ENCODE peak calls at places on chromosome 13, in six cellular contexts. H is kidney tubule cell; O is stimulated activated CD4-positive, alpha-beta T cell treated with anti-CD3 and anti-CD28 coated beads, Interleukin-4, amount 100 ng/mL, for 24 hours; E is NCI-H1092 treated with DMSO at 0.1 percent for 48 hours; F is fibroblast of mammary gland; U is activated CD8-positive, alpha-beta memory T cell treated with anti-CD3 and anti-CD28 coated beads for 1 hour. D is an unnamed sample.

GRCh38 chr13:50326271-50326670 is 311.0 kb downstream of the KCNRG start:
- DNase-seq in F (no peak), U (no peak), E (no peak), H (no peak), O (no peak), D (no peak)

GRCh38 chr13:104657196-104657595 is 1591.0 kb upstream of the SLC10A2 start:
- DNase-seq in O (no peak), U (no peak), E (no peak), F (no peak), H (no peak), D (no peak)

GRCh38 chr13:113630296-113630695 is 27.7 kb downstream of the ATP4B start:
- DNase-seq in O (no peak), F (no peak), U (no peak), H (no peak), E (no peak), D (no peak)

GRCh38 chr13:33723772-33724435 is 94.0 kb upstream of the RFC3 start:
- DNase-seq in F (peak; percentile 88), E (peak; percentile 84), U (peak; percentile 21), H (peak; percentile 83), O (peak; percentile 71), D (peak; percentile 62)

GRCh38 chr13:101514695-101515275 is 62.3 kb downstream of the ITGBL1 start:
- DNase-seq in O (peak; percentile 27), F (peak; percentile 80), H (peak; percentile 65), U (no peak), E (peak; percentile 81), D (no peak)

GRCh38 chr13:43031881-43032280 is 8.5 kb downstream of the DNAJC15 start:
- DNase-seq in U (no peak), F (no peak), O (no peak), H (no peak), E (no peak), D (no peak)

GRCh38 chr13:20536992-20537391 is 11.3 kb upstream of the CRYL1 start:
- DNase-seq in H (no peak), U (no peak), E (no peak), F (no peak), O (no peak), D (no peak)

GRCh38 chr13:28022848-28023518 is 34.5 kb upstream of the URAD start:
- DNase-seq in E (peak; percentile 48), H (peak; percentile 20), O (no peak), F (no peak), U (no peak), D (no peak)

GRCh38 chr13:36124236-36124822 is 6.9 kb downstream of the DCLK1 start:
- DNase-seq in H (peak; percentile 33), F (peak; percentile 75), E (no peak), U (no peak), O (no peak), D (no peak)

GRCh38 chr13:100887729-100888151 is 213.1 kb upstream of the TMTC4 start:
- DNase-seq in O (no peak), H (peak; percentile 72), F (peak; percentile 91), E (no peak), U (no peak), D (no peak)

GRCh38 chr13:102289606-102290005 is 112.2 kb downstream of the FGF14 start:
- DNase-seq in E (no peak), H (peak; percentile 7), U (no peak), O (no peak), F (no peak), D (no peak)

GRCh38 chr13:80265348-80265747 is 75.6 kb downstream of the SPRY2 start:
- DNase-seq in E (no peak), O (no peak), F (no peak), H (no peak), U (no peak), D (no peak)

GRCh38 chr13:73870970-73871935 is 263.0 kb downstream of the KLF12 start:
- DNase-seq in U (no peak), H (peak; percentile 8), E (no peak), O (no peak), F (peak; percentile 89), D (no peak)

GRCh38 chr13:77563110-77563509 is 27.6 kb downstream of the SCEL start:
- DNase-seq in U (no peak), O (no peak), E (no peak), H (no peak), F (peak; percentile 40), D (no peak)

GRCh38 chr13:40181203-40181845 is 485.1 kb downstream of the FOXO1 start:
- DNase-seq in F (peak; percentile 89), O (no peak), U (no peak), H (peak; percentile 33), E (no peak), D (no peak)

GRCh38 chr13:28541966-28542365 is 47.0 kb upstream of the FLT1 start:
- DNase-seq in E (no peak), O (no peak), F (no peak), H (no peak), U (no peak), D (no peak)

GRCh38 chr13:87999791-88000190 is 328.6 kb downstream of the SLITRK5 start:
- DNase-seq in O (no peak), E (peak; percentile 9), U (no peak), H (peak; percentile 57), F (peak; percentile 22), D (no peak)

GRCh38 chr13:40228981-40229380 is 437.5 kb downstream of the FOXO1 start:
- DNase-seq in F (peak; percentile 27), O (no peak), E (no peak), U (no peak), H (peak; percentile 65), D (no peak)

GRCh38 chr13:40109324-40109958 is 454.0 kb downstream of the COG6 start:
- DNase-seq in F (peak; percentile 98), H (peak; percentile 90), U (no peak), E (no peak), O (peak; percentile 20), D (peak; percentile 18)

GRCh38 chr13:20239748-20240147 is 7.6 kb upstream of the GJB6 start:
- DNase-seq in E (no peak), F (no peak), H (no peak), O (no peak), U (no peak), D (no peak)

GRCh38 chr13:112674412-112675383 is 15.1 kb upstream of the ATP11A start:
- DNase-seq in O (no peak), U (no peak), E (no peak), F (no peak), H (no peak), D (no peak)

GRCh38 chr13:50026788-50027473 is 11.7 kb downstream of the KCNRG start:
- DNase-seq in U (no peak), F (no peak), E (no peak), H (no peak), O (no peak), D (no peak)

GRCh38 chr13:40406405-40407138 is 259.9 kb downstream of the FOXO1 start:
- DNase-seq in F (peak; percentile 92), O (no peak), H (peak; percentile 64), E (no peak), U (no peak), D (no peak)

GRCh38 chr13:80141114-80141849 is 199.6 kb downstream of the SPRY2 start:
- DNase-seq in H (no peak), O (no peak), F (peak; percentile 76), E (no peak), U (no peak), D (no peak)

GRCh38 chr13:23794267-23795161 is 94.7 kb downstream of the MIPEP start:
- DNase-seq in E (no peak), H (peak; percentile 52), F (peak; percentile 67), O (no peak), U (no peak), D (no peak)

GRCh38 chr13:106610511-106610910 is 42.6 kb upstream of the ARGLU1 start:
- DNase-seq in E (no peak), U (no peak), F (peak; percentile 78), O (no peak), H (peak; percentile 80), D (no peak)

GRCh38 chr13:108920137-108920536 is 290.7 kb downstream of the MYO16 start:
- DNase-seq in E (no peak), F (no peak), H (no peak), O (no peak), U (no peak), D (no peak)

GRCh38 chr13:44974056-44974798 is 15.0 kb downstream of the NUFIP1 start:
- DNase-seq in O (no peak), F (peak; percentile 68), E (no peak), H (peak; percentile 42), U (no peak), D (no peak)

GRCh38 chr13:28530729-28531194 is 35.8 kb upstream of the FLT1 start:
- DNase-seq in O (no peak), F (peak; percentile 25), H (peak; percentile 6), U (no peak), E (no peak), D (no peak)

GRCh38 chr13:39321578-39321977 is 281.4 kb downstream of the LHFPL6 start:
- DNase-seq in F (peak; percentile 82), H (no peak), O (no peak), U (no peak), E (no peak), D (peak; percentile 49)

GRCh38 chr13:95948646-95949045 is 104.6 kb downstream of the UGGT2 start:
- DNase-seq in H (peak; percentile 29), F (peak; percentile 73), U (no peak), O (no peak), E (no peak), D (no peak)

GRCh38 chr13:93889430-93889829 is 590.1 kb downstream of the DCT start:
- DNase-seq in H (no peak), E (no peak), U (no peak), F (no peak), O (no peak), D (no peak)

GRCh38 chr13:57858376-57858775 is 226.8 kb downstream of the PCDH17 start:
- DNase-seq in E (no peak), F (no peak), O (no peak), U (no peak), H (no peak), D (no peak)

GRCh38 chr13:24777171-24777570 is 13.2 kb downstream of the RNF17 start:
- DNase-seq in E (no peak), O (no peak), U (no peak), F (no peak), H (no peak), D (no peak)

GRCh38 chr13:23212621-23213020 is 31.8 kb downstream of the SGCG start:
- DNase-seq in U (no peak), E (no peak), F (no peak), H (no peak), O (no peak), D (no peak)

GRCh38 chr13:43339145-43339820 is 315.9 kb downstream of the DNAJC15 start:
- DNase-seq in F (no peak), U (no peak), H (no peak), O (no peak), E (no peak), D (peak; percentile 49)

D was measured in gastrocnemius medialis.